ENCODE peak calls at places on chromosomes 4 and X, in seven cellular contexts. B, Y, J, M, U, S and Q are unnamed samples.

GRCh38 chr4:122702939-122703338 is 29.6 kb upstream of the BBS12 start:
- DNase-seq in B (no peak), Y (no peak), J (no peak), M (no peak), U (no peak), S (no peak), Q (peak; percentile 44)

GRCh38 chr4:31146366-31146765 is 426.2 kb downstream of the PCDH7 start:
- DNase-seq in B (no peak), Y (no peak), J (no peak), M (no peak), U (no peak), S (no peak), Q (no peak)

GRCh38 chr4:41728571-41728908 is 20.0 kb downstream of the PHOX2B start:
- DNase-seq in B (no peak), Y (no peak), J (no peak), M (no peak), U (no peak), S (no peak), Q (no peak)

GRCh38 chrX:149512225-149512885 is 7.2 kb upstream of the IDS start:
- DNase-seq in B (peak; percentile 9), Y (peak; percentile 35), J (peak; percentile 55), M (peak; percentile 54), U (peak; percentile 52), S (no peak), Q (peak; percentile 61)

GRCh38 chrX:110286126-110286525 is 31.8 kb downstream of the AMMECR1 start:
- DNase-seq in B (no peak), Y (peak; percentile 83), J (no peak), M (no peak), U (no peak), S (no peak), Q (no peak)

GRCh38 chr4:152039085-152039484 is 278.3 kb upstream of the GATB start:
- DNase-seq in B (no peak), Y (no peak), J (no peak), M (no peak), U (no peak), S (no peak), Q (no peak)

GRCh38 chr4:59647011-59647410 is 1553.1 kb upstream of the ADGRL3 start:
- DNase-seq in B (no peak), Y (no peak), J (no peak), M (no peak), U (no peak), S (no peak), Q (no peak)

GRCh38 chr4:183011213-183011907 is 87.7 kb upstream of the WWC2 start:
- DNase-seq in B (no peak), Y (no peak), J (no peak), M (no peak), U (no peak), S (no peak), Q (no peak)

GRCh38 chrX:15465896-15466651 is 27.1 kb downstream of the PIR start:
- DNase-seq in B (no peak), Y (no peak), J (peak; percentile 20), M (no peak), U (no peak), S (no peak), Q (no peak)

GRCh38 chrX:653316-653715 is 22.7 kb downstream of the SHOX start:
- DNase-seq in B (no peak), Y (no peak), J (no peak), M (no peak), U (no peak), S (no peak), Q (no peak)

GRCh38 chr4:174674305-174674840 is 152.1 kb upstream of the HPGD start:
- DNase-seq in B (no peak), Y (no peak), J (no peak), M (no peak), U (no peak), S (no peak), Q (no peak)

GRCh38 chr4:39908284-39908683 is 69.4 kb downstream of the PDS5A start:
- DNase-seq in B (no peak), Y (no peak), J (no peak), M (no peak), U (no peak), S (no peak), Q (no peak)

GRCh38 chrX:39203427-39203826 is 402.2 kb downstream of the MID1IP1 start:
- DNase-seq in B (no peak), Y (no peak), J (no peak), M (no peak), U (no peak), S (no peak), Q (peak; percentile 23)

GRCh38 chr4:146333187-146333894 is 119.0 kb downstream of the REELD1 start:
- DNase-seq in B (no peak), Y (peak; percentile 62), J (peak; percentile 14), M (no peak), U (no peak), S (no peak), Q (no peak)

GRCh38 chr4:140255467-140255866 is 101.5 kb upstream of the MAML3 start:
- DNase-seq in B (no peak), Y (no peak), J (no peak), M (no peak), U (no peak), S (no peak), Q (no peak)

GRCh38 chr4:1871471-1872021 is 353 bp downstream of the NSD2 start:
- DNase-seq in B (no peak), Y (peak; percentile 19), J (peak; percentile 50), M (no peak), U (no peak), S (no peak), Q (peak; percentile 68)

GRCh38 chr4:113657834-113658233 is 103.7 kb downstream of the CAMK2D start:
- DNase-seq in B (no peak), Y (peak; percentile 54), J (no peak), M (no peak), U (no peak), S (no peak), Q (no peak)

GRCh38 chr4:175504316-175504715 is 307.7 kb downstream of the GPM6A start:
- DNase-seq in B (no peak), Y (no peak), J (no peak), M (no peak), U (no peak), S (no peak), Q (no peak)

GRCh38 chr4:7291372-7292135 is 99.2 kb downstream of the SORCS2 start:
- DNase-seq in B (no peak), Y (no peak), J (no peak), M (peak; percentile 34), U (no peak), S (no peak), Q (peak; percentile 53)

GRCh38 chr4:38568768-38569167 is 95.2 kb upstream of the KLF3 start:
- DNase-seq in B (no peak), Y (peak; percentile 49), J (no peak), M (no peak), U (no peak), S (no peak), Q (no peak)

GRCh38 chr4:8260656-8261111 is 8.9 kb upstream of the HTRA3 start:
- DNase-seq in B (no peak), Y (peak; percentile 47), J (no peak), M (peak; percentile 63), U (no peak), S (no peak), Q (no peak)

GRCh38 chrX:34559325-34559724 is 97.8 kb downstream of the TMEM47 start:
- DNase-seq in B (no peak), Y (peak; percentile 60), J (no peak), M (no peak), U (no peak), S (no peak), Q (no peak)

GRCh38 chr4:54290980-54291379 is 61.9 kb downstream of the PDGFRA start:
- DNase-seq in B (no peak), Y (no peak), J (no peak), M (no peak), U (no peak), S (no peak), Q (no peak)

GRCh38 chrX:130975947-130976346 is 72.9 kb upstream of the ENOX2 start:
- DNase-seq in B (peak; percentile 3), Y (peak; percentile 30), J (peak; percentile 35), M (peak; percentile 48), U (no peak), S (no peak), Q (no peak)

GRCh38 chr4:15738877-15739276 is 36.0 kb downstream of the BST1 start:
- DNase-seq in B (no peak), Y (no peak), J (no peak), M (no peak), U (no peak), S (no peak), Q (no peak)

GRCh38 chr4:173807347-173807746 is 277.3 kb upstream of the HAND2 start:
- DNase-seq in B (no peak), Y (no peak), J (no peak), M (peak; percentile 74), U (no peak), S (no peak), Q (no peak)

GRCh38 chr4:175961604-175962003 is 104.0 kb upstream of the WDR17 start:
- DNase-seq in B (no peak), Y (no peak), J (no peak), M (no peak), U (no peak), S (no peak), Q (no peak)